ENCODE peak calls at places on chromosomes 6 and 20, in ten cellular contexts. One of them, this sample, is unnamed.

GRCh38 chr6:50380409-50381105 is 330.8 kb upstream of the DEFB112 start:
- DNase-seq in adrenal gland: no peak
- DNase-seq in stomach: no peak
- DNase-seq in endothelial cell of umbilical vein: no peak
- DNase-seq in sigmoid colon: no peak
- DNase-seq in gastrocnemius medialis: no peak
- DNase-seq in HepG2: no peak
- DNase-seq in NB4: no peak
- DNase-seq in IMR-90: no peak
- DNase-seq in ovary: no peak
- DNase-seq in this sample: no peak

GRCh38 chr20:16360668-16361067 is 212.6 kb downstream of the KIF16B start:
- DNase-seq in adrenal gland: no peak
- DNase-seq in sigmoid colon: no peak
- DNase-seq in gastrocnemius medialis: no peak
- DNase-seq in NB4: no peak
- DNase-seq in endothelial cell of umbilical vein: no peak
- DNase-seq in IMR-90: no peak
- DNase-seq in HepG2: no peak
- DNase-seq in ovary: no peak
- DNase-seq in stomach: no peak
- DNase-seq in this sample: no peak

GRCh38 chr6:15966000-15966399 is 162.9 kb upstream of the MYLIP start:
- DNase-seq in endothelial cell of umbilical vein: no peak
- DNase-seq in gastrocnemius medialis: no peak
- DNase-seq in HepG2: no peak
- DNase-seq in stomach: no peak
- DNase-seq in ovary: no peak
- DNase-seq in NB4: no peak
- DNase-seq in adrenal gland: no peak
- DNase-seq in sigmoid colon: no peak
- DNase-seq in IMR-90: no peak
- DNase-seq in this sample: no peak

GRCh38 chr6:13794184-13794583 is 20.2 kb downstream of the MCUR1 start:
- DNase-seq in gastrocnemius medialis: no peak
- DNase-seq in HepG2: no peak
- DNase-seq in stomach: no peak
- DNase-seq in NB4: peak; percentile 90
- DNase-seq in sigmoid colon: no peak
- DNase-seq in ovary: no peak
- DNase-seq in endothelial cell of umbilical vein: peak; percentile 38
- DNase-seq in IMR-90: peak; percentile 52
- DNase-seq in adrenal gland: no peak
- DNase-seq in this sample: no peak

GRCh38 chr6:291148-291696 is 1.1 kb upstream of the DUSP22 start:
- DNase-seq in adrenal gland: no peak
- DNase-seq in stomach: no peak
- DNase-seq in HepG2: no peak
- DNase-seq in IMR-90: no peak
- DNase-seq in endothelial cell of umbilical vein: no peak
- DNase-seq in NB4: peak; percentile 33
- DNase-seq in ovary: no peak
- DNase-seq in gastrocnemius medialis: no peak
- DNase-seq in sigmoid colon: no peak
- DNase-seq in this sample: no peak

GRCh38 chr20:7695622-7696021 is 244.6 kb downstream of the HAO1 start:
- DNase-seq in NB4: no peak
- DNase-seq in adrenal gland: no peak
- DNase-seq in IMR-90: peak; percentile 16
- DNase-seq in endothelial cell of umbilical vein: no peak
- DNase-seq in ovary: no peak
- DNase-seq in stomach: no peak
- DNase-seq in sigmoid colon: no peak
- DNase-seq in HepG2: no peak
- DNase-seq in gastrocnemius medialis: no peak
- DNase-seq in this sample: no peak

GRCh38 chr6:44046516-44047178 is 80.6 kb downstream of the MRPL14 start:
- DNase-seq in adrenal gland: no peak
- DNase-seq in stomach: no peak
- DNase-seq in IMR-90: no peak
- DNase-seq in gastrocnemius medialis: no peak
- DNase-seq in ovary: no peak
- DNase-seq in endothelial cell of umbilical vein: no peak
- DNase-seq in sigmoid colon: no peak
- DNase-seq in HepG2: no peak
- DNase-seq in NB4: no peak
- DNase-seq in this sample: no peak

GRCh38 chr20:4780245-4780644 is 58.5 kb downstream of the PRND start:
- DNase-seq in sigmoid colon: no peak
- DNase-seq in adrenal gland: no peak
- DNase-seq in stomach: no peak
- DNase-seq in endothelial cell of umbilical vein: no peak
- DNase-seq in NB4: peak; percentile 53
- DNase-seq in gastrocnemius medialis: no peak
- DNase-seq in ovary: no peak
- DNase-seq in IMR-90: no peak
- DNase-seq in HepG2: no peak
- DNase-seq in this sample: no peak

GRCh38 chr6:113361014-113361645 is 496.0 kb upstream of the MARCKS start:
- DNase-seq in NB4: peak; percentile 9
- DNase-seq in adrenal gland: no peak
- DNase-seq in sigmoid colon: no peak
- DNase-seq in stomach: no peak
- DNase-seq in ovary: no peak
- DNase-seq in HepG2: peak; percentile 82
- DNase-seq in endothelial cell of umbilical vein: peak; percentile 48
- DNase-seq in gastrocnemius medialis: no peak
- DNase-seq in IMR-90: peak; percentile 85
- DNase-seq in this sample: no peak

GRCh38 chr6:100435299-100435698 is 29.4 kb downstream of the SIM1 start:
- DNase-seq in gastrocnemius medialis: no peak
- DNase-seq in adrenal gland: no peak
- DNase-seq in HepG2: no peak
- DNase-seq in IMR-90: no peak
- DNase-seq in stomach: no peak
- DNase-seq in sigmoid colon: no peak
- DNase-seq in NB4: no peak
- DNase-seq in endothelial cell of umbilical vein: no peak
- DNase-seq in ovary: no peak
- DNase-seq in this sample: no peak

DNA sequence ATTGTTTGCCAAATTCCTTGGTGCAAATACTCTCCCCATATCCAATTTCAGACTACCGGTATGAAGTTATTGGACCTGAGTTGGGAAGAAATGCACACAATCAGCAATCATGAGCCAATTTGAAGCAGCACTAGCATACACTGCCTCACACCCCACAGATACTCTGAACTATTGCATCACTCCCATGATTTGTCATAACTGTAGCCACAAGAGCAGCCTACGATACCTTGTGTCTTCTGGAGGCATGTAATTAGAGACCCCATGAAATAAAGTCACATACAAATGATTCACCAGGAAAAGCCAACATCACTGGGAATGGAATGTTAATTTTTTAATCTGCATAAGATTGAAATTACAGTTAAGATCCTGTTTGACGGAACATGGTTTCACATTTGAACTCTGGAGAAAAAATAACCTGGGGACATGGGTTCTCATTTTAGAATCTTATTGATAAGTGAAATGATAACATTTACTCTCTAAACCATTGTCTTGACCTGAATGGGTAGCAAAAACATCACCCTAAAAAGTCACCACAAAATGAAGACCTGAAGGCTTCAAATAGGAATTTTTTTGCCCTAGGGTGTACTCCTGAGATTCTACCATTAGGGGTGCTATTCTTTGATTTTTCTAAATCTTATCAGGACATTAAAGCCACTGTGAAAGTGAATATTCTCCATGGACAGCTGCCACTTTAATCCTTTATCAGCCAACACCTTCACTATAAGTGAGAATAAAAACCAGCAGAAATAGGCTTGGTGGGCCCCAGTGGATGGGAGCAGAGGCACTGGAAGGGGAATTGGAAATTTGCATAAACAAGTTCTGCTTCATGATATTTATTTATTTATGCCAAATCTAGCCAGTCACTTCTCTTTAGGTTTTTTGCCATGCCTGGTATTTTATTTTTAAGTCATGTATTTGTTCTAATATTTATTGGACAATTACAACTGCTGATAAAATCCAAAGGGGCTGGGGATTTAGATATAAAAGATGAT is 34.5 kb upstream of the HBS1L start:
- DNase-seq in ovary: no peak
- DNase-seq in stomach: no peak
- DNase-seq in HepG2: peak; percentile 25
- DNase-seq in sigmoid colon: no peak
- DNase-seq in adrenal gland: no peak
- DNase-seq in endothelial cell of umbilical vein: peak; percentile 34
- DNase-seq in NB4: peak; percentile 89
- DNase-seq in IMR-90: peak; percentile 72
- DNase-seq in gastrocnemius medialis: no peak
- DNase-seq in this sample: no peak
- TF ChIP-seq CTCF in ovary: no peak
- TF ChIP-seq CTCF in stomach: peak; percentile 18
- TF ChIP-seq CTCF in HepG2: peak; percentile 6
- TF ChIP-seq CTCF in sigmoid colon: no peak
- TF ChIP-seq CTCF in adrenal gland: peak; percentile 21
- TF ChIP-seq CTCF in endothelial cell of umbilical vein: peak; percentile 28
- TF ChIP-seq CTCF in NB4: peak; percentile 49
- TF ChIP-seq CTCF in IMR-90: peak; percentile 47
- TF ChIP-seq CTCF in gastrocnemius medialis: no peak
- TF ChIP-seq CTCF in this sample: peak; percentile 24

GRCh38 chr20:14337400-14338171 is at the start of gene FLRT3:
- DNase-seq in adrenal gland: peak; percentile 81
- DNase-seq in IMR-90: peak; percentile 96
- DNase-seq in ovary: peak; percentile 77
- DNase-seq in endothelial cell of umbilical vein: peak; percentile 95
- DNase-seq in stomach: peak; percentile 85
- DNase-seq in HepG2: peak; percentile 93
- DNase-seq in gastrocnemius medialis: peak; percentile 68
- DNase-seq in sigmoid colon: peak; percentile 88
- DNase-seq in NB4: peak; percentile 77
- DNase-seq in this sample: no peak
- H3K4me3 ChIP-seq in adrenal gland: peak within 1 kb of the TSS; percentile 27
- H3K4me3 ChIP-seq in IMR-90: peak within 1 kb of the TSS; percentile 45
- H3K4me3 ChIP-seq in ovary: peak within 1 kb of the TSS; percentile 28
- H3K4me3 ChIP-seq in endothelial cell of umbilical vein: peak within 1 kb of the TSS; percentile 65
- H3K4me3 ChIP-seq in stomach: peak within 1 kb of the TSS; percentile 55
- H3K4me3 ChIP-seq in HepG2: peak within 1 kb of the TSS; percentile 65
- H3K4me3 ChIP-seq in gastrocnemius medialis: peak within 1 kb of the TSS; percentile 58
- H3K4me3 ChIP-seq in sigmoid colon: peak within 1 kb of the TSS; percentile 41
- H3K4me3 ChIP-seq in NB4: no peak within 1 kb of the TSS
- H3K4me3 ChIP-seq in this sample: peak within 1 kb of the TSS; percentile 55

DNA sequence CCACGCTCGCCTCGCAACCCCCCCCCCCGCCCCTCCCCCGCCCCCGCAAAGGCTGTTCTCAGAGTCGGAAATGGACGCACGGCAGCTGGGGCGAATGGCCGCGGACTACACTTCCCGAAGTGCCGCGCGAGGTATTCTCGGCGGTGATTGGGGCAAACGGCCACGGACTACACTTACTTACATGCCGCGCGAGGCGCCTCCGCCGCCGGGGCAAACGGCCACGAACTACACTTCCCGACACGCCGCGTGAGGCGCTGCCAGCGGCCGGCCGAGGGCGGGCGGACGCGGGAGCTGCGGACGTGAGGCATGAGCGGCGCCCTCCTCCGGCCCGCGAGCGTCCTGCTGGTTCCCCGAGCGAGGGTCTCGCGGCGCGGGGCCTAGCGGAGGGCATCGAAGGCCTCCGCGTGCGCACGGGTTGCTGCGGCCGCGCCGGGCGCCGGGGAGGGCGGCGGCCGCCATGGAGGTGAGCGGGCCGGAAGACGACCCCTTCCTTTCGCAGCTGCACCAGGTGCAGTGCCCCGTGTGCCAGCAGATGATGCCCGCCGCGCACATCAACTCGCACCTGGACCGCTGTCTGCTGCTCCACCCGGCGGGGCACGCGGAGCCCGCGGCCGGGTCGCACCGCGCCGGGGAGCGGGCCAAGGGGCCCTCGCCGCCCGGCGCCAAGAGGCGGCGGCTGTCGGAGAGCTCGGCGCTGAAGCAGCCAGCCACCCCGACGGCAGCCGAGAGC is at the start of gene WRNIP1:
- DNase-seq in IMR-90: peak; percentile 99
- DNase-seq in HepG2: peak; percentile 99
- DNase-seq in stomach: peak; percentile 99
- DNase-seq in adrenal gland: peak; percentile 99
- DNase-seq in gastrocnemius medialis: peak; percentile 100
- DNase-seq in ovary: peak; percentile 98
- DNase-seq in sigmoid colon: peak; percentile 100
- DNase-seq in NB4: peak; percentile 99
- DNase-seq in endothelial cell of umbilical vein: peak; percentile 99
- DNase-seq in this sample: peak; percentile 95
- TF ChIP-seq POLR2A in IMR-90: peak; percentile 46
- TF ChIP-seq POLR2A in HepG2: no peak
- TF ChIP-seq POLR2A in stomach: no peak
- TF ChIP-seq POLR2A in adrenal gland: peak; percentile 79
- TF ChIP-seq POLR2A in gastrocnemius medialis: peak; percentile 92
- TF ChIP-seq POLR2A in ovary: peak; percentile 60
- TF ChIP-seq POLR2A in sigmoid colon: no peak
- TF ChIP-seq POLR2A in NB4: peak; percentile 44
- TF ChIP-seq POLR2A in endothelial cell of umbilical vein: no peak
- TF ChIP-seq POLR2A in this sample: peak; percentile 89

GRCh38 chr6:107318100-107318736 is 141.1 kb downstream of the PDSS2 start:
- DNase-seq in adrenal gland: peak; percentile 50
- DNase-seq in endothelial cell of umbilical vein: peak; percentile 69
- DNase-seq in ovary: peak; percentile 41
- DNase-seq in NB4: peak; percentile 84
- DNase-seq in HepG2: peak; percentile 44
- DNase-seq in gastrocnemius medialis: peak; percentile 34
- DNase-seq in IMR-90: peak; percentile 63
- DNase-seq in stomach: peak; percentile 51
- DNase-seq in sigmoid colon: no peak
- DNase-seq in this sample: no peak
- TF ChIP-seq CTCF in adrenal gland: peak; percentile 52
- TF ChIP-seq CTCF in endothelial cell of umbilical vein: peak; percentile 43
- TF ChIP-seq CTCF in ovary: no peak
- TF ChIP-seq CTCF in NB4: peak; percentile 94
- TF ChIP-seq CTCF in HepG2: peak; percentile 82
- TF ChIP-seq CTCF in gastrocnemius medialis: peak; percentile 46
- TF ChIP-seq CTCF in IMR-90: peak; percentile 72
- TF ChIP-seq CTCF in stomach: no peak
- TF ChIP-seq CTCF in sigmoid colon: peak; percentile 22
- TF ChIP-seq CTCF in this sample: no peak